ENCODE peak calls at places on chromosomes 16 and 17, in seven cellular contexts. J is HCT116, C is K562, X is GM12878, V is SK-N-SH, E is H1, A is HepG2. B is an unnamed sample.

GRCh38 chr16:31107465-31107867 is 720 bp upstream of the BCKDK start:
- DNase-seq in J (no peak), E (no peak), C (no peak), V (no peak), X (peak; percentile 54), A (no peak), B (no peak)

GRCh38 chr17:7132511-7133094 is 18.0 kb upstream of the ASGR2 start:
- DNase-seq in C (no peak), V (no peak), E (peak; percentile 63), A (peak; percentile 61), J (no peak), X (peak; percentile 84), B (no peak)

GRCh38 chr16:17470002-17470870 is 524 bp downstream of the XYLT1 start:
- DNase-seq in X (no peak), A (no peak), V (peak; percentile 55), C (no peak), J (no peak), E (no peak), B (no peak)

GRCh38 chr17:78117027-78117981 is 11.3 kb downstream of the TMC6 start:
- DNase-seq in J (no peak), V (peak; percentile 92), E (no peak), X (no peak), C (no peak), A (no peak), B (no peak)

GRCh38 chr16:23650674-23651073 is 9.4 kb downstream of the DCTN5 start:
- DNase-seq in X (no peak), A (no peak), C (no peak), J (no peak), V (no peak), E (no peak), B (no peak)

GRCh38 chr16:23564964-23565363 is 7.4 kb downstream of the UBFD1 start:
- DNase-seq in J (no peak), E (no peak), X (no peak), C (no peak), V (no peak), A (no peak), B (no peak)

GRCh38 chr17:35901776-35902175 is 21.6 kb upstream of the CCL5 start:
- DNase-seq in C (no peak), E (no peak), V (no peak), X (no peak), A (no peak), J (no peak), B (no peak)

GRCh38 chr17:42720996-42721583 is 23.8 kb downstream of the EZH1 start:
- DNase-seq in J (peak; percentile 46), X (no peak), V (peak; percentile 75), E (no peak), C (peak; percentile 60), A (peak; percentile 83), B (peak; percentile 63)

GRCh38 chr16:10669791-10670190 is 24.9 kb downstream of the TEKT5 start:
- DNase-seq in C (no peak), E (no peak), X (no peak), A (no peak), J (no peak), V (no peak), B (no peak)

GRCh38 chr17:78609198-78609597 is 32.0 kb upstream of the DNAH17 start:
- DNase-seq in J (no peak), A (no peak), C (no peak), X (no peak), E (no peak), V (peak; percentile 23), B (no peak)

GRCh38 chr17:77120866-77121265 is 19.9 kb upstream of the SEC14L1 start:
- DNase-seq in J (no peak), E (no peak), V (no peak), C (no peak), X (no peak), A (no peak), B (no peak)

DNA sequence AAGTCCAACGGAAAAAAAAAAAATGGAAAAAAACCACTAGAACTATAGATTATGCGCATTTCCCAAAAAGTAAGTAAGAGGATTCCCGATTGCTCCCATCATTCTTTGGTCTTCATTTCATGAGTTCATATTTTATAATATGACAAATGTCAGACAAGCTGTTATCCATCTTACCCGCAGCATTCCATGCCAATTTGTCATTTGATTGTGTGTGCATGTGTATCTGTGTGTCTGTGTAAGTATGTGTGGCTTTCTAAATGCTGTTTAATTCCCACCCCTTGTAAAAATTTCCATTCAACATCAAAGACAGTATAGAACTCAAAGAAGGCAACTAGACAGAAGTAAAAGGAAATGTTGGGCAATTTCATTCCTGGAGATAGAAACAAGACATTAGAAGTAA is 434.1 kb downstream of the CDH11 start:
- DNase-seq in C (no peak), V (no peak), X (no peak), A (no peak), J (no peak), E (no peak), B (no peak)
- TF ChIP-seq JUND in C (no peak), V (no peak), X (no peak), A (no peak), J (no peak), E (no peak), B (no peak)

DNA sequence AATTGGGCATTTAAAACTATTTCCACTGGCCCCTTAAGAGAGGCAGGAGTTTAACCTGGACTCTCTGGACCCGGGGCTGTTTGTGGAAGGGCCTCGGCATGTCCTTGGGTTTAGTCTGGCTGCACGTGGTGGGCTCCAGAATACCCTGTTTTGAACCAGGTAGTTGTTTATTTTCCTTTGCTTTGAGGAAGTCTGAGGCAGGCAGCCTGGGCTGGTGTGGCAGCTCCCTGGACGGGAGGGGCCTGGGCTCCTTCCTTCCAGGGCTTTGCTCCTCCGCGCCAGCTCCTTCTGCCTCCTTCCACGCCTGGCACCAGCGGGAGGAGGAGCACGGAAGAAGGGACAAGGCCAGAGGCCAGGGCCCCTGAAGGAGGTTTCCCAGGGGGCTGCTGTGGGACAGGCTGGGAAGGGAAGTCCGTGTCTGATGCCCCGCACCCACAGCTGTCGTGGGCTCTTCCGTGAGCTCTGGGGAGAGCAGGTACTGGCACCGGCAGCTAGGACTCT is 15.5 kb downstream of the BANP start:
- DNase-seq in C (no peak), X (no peak), J (no peak), A (no peak), V (no peak), E (no peak), B (peak; percentile 76)
- TF ChIP-seq JUND in C (no peak), X (no peak), J (no peak), A (no peak), V (no peak), E (no peak), B (no peak)

GRCh38 chr16:15830832-15831451 is 25.9 kb downstream of the MYH11 start:
- DNase-seq in J (no peak), X (no peak), A (no peak), E (no peak), C (no peak), V (no peak), B (no peak)
- TF ChIP-seq JUND in J (no peak), X (no peak), A (no peak), E (no peak), C (no peak), V (no peak), B (no peak)

DNA sequence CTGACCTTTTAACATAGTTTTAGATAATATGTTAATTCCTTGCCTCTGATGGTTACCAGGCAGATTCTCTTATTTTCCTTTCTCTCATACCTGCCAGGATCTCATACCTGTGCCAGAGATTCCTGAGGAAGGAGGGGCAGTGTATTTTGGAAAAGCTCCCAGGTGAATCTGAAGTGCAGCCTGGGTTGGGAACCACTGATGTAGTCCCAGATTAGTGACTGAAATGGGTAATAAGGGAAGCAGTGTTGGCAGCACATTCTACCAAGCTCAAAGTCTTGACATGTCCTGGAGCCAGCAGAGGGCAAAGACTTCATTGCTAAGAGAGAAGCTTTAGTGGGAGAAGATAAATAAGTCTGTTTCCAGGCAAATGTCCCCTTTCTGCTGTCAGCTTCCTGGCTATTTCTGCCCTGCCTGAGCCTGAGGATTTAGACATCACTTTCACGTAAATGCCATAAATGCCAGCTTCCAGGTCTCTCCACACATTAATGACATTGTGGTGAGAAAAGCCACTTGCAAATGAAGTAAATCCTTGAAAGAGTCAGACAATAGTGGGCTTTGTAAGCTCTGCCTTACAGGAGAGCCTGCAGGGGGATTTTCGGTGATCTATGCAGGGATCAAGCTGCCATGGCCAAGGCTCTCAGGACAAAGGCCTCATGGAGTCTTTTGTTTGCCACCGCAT is 40.9 kb upstream of the C16orf78 start:
- DNase-seq in X (no peak), A (no peak), V (no peak), E (no peak), C (no peak), J (no peak), B (no peak)
- TF ChIP-seq JUND in X (no peak), A (no peak), V (no peak), E (no peak), C (no peak), J (no peak), B (no peak)

DNA sequence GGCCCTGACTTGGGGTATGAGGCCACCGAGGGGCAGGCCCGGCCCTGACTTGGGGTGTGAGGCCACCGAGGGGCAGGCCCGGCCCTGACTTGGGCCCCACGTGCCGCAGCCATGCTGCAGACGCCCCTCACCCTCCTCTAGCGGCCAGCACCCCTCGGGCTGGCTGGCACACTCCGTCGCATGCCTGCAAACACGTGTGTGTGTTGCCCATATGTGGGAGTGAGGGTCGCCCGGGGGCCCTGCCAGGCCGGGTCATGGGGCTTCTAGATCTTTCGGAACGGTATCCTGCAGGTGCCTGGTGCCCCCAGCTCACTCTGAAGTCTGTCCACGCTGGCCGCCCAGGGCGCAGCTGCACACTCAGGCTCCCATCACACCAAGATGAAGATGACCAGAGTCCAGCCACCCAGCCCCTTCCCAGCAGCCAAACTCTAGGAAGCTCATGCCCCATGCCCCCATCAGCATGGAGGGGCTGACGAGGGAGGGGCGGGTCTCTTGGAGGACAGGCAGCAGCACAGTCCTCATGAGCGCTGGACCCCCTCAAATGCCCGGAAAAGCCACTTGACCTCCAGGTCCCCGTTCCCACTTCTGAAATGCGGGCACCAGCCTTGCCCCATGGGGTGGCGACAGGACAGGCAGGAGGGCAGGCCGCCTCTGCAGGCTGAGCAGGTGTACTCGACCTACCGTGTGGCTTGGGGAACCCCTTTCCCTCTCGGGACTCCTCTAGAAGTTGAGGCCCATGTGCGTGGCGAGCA is 33.8 kb downstream of the CTU2 start:
- DNase-seq in E (no peak), X (no peak), V (no peak), A (no peak), C (no peak), J (no peak), B (no peak)
- TF ChIP-seq JUND in E (no peak), X (no peak), V (no peak), A (no peak), C (no peak), J (no peak), B (no peak)

DNA sequence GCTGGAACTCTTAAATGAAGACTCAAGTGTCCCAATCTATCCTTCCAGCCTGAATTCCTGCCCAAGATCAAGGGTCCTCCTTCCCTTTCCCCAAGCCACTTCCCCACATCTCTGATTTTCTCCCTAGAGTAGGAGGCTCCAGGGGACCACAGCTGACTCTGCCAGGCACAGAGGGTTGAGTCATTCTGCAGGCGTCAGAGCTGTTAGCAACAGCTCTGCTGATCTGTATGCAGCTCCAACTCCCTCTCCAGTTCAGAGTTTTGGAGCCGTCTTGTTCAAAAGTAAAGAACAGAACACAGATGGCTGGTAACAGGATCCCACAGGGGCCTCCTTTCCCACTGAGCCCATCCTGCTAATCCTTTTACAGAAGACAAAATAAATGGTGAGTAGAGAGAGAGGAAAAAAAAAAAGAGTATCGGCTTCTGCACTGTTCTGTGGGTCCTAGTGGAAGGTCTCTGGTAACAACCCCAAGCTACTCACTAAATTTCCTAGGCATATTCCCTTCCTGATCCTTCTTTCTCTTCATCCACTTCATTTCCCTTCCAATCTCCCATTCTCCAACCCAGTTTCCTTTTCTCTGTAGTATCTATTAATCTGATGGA is 13.4 kb upstream of the TAOK1 start:
- DNase-seq in X (no peak), C (no peak), J (no peak), V (no peak), E (no peak), A (no peak), B (no peak)
- TF ChIP-seq JUND in X (no peak), C (peak; percentile 23), J (no peak), V (peak; percentile 65), E (peak; percentile 33), A (no peak), B (no peak)